ENCODE peak calls at places on chromosomes 1 and 21, in six cellular contexts. D, R, W, Y, O and C are unnamed samples.

GRCh38 chr1:208509072-208509471 is 264.9 kb upstream of the PLXNA2 start:
- DNase-seq in W (no peak), Y (no peak), R (no peak), D (no peak), O (no peak), C (no peak)

GRCh38 chr21:32990666-32991065 is 35.1 kb upstream of the OLIG2 start:
- DNase-seq in R (no peak), Y (no peak), D (no peak), W (no peak), O (no peak), C (no peak)

GRCh38 chr1:221637641-221638041 is 104.2 kb downstream of the DUSP10 start:
- DNase-seq in W (peak), Y (no peak), D (no peak), R (peak), O (no peak), C (peak)

GRCh38 chr1:217525773-217526490 is 105.0 kb downstream of the GPATCH2 start:
- DNase-seq in W (no peak), R (no peak), Y (no peak), O (no peak), D (no peak), C (peak)

GRCh38 chr21:39000496-39000895 is 182.8 kb downstream of the PSMG1 start:
- DNase-seq in Y (no peak), D (peak), W (peak), O (no peak), R (peak), C (no peak)

GRCh38 chr21:45032977-45033705 is 41.2 kb upstream of the ADARB1 start:
- DNase-seq in Y (no peak), R (no peak), W (no peak), O (peak), D (peak), C (no peak)

GRCh38 chr1:209422281-209422680 is 161.2 kb upstream of the CAMK1G start:
- DNase-seq in D (no peak), Y (no peak), W (no peak), R (no peak), O (no peak), C (no peak)

GRCh38 chr1:240189386-240189989 is 97.8 kb downstream of the FMN2 start:
- DNase-seq in W (peak), R (no peak), D (peak), Y (peak), O (no peak), C (peak)

GRCh38 chr1:92623187-92623778 is 136.6 kb upstream of the GFI1 start:
- DNase-seq in D (peak), R (no peak), Y (no peak), O (no peak), W (peak), C (peak)

GRCh38 chr21:36859744-36860501 is 106.5 kb downstream of the HLCS start:
- DNase-seq in O (peak), R (peak), D (peak), Y (peak), W (peak), C (peak)

GRCh38 chr1:229572286-229572685 is 13.8 kb upstream of the ABCB10 start:
- DNase-seq in W (no peak), D (peak), Y (no peak), O (no peak), R (no peak), C (no peak)

GRCh38 chr1:109906160-109906838 is 4.3 kb upstream of the CSF1 start:
- DNase-seq in W (no peak), R (no peak), D (peak), O (no peak), Y (no peak), C (no peak)

GRCh38 chr1:228036701-228037231 is 30.0 kb downstream of the WNT3A start:
- DNase-seq in Y (peak), R (no peak), O (no peak), W (no peak), D (no peak), C (no peak)

GRCh38 chr1:84301759-84302380 is 362 bp downstream of the SAMD13 start:
- DNase-seq in O (no peak), D (no peak), Y (no peak), R (no peak), W (peak), C (no peak)

GRCh38 chr1:231233735-231234417 is 7.1 kb upstream of the GNPAT start:
- DNase-seq in W (peak), R (no peak), D (no peak), Y (peak), O (peak), C (no peak)

GRCh38 chr1:106217765-106218164 is 838.7 kb upstream of the PRMT6 start:
- DNase-seq in R (no peak), W (no peak), D (no peak), Y (no peak), O (no peak), C (no peak)
- TF ChIP-seq CTCF in R (no peak), W (peak), D (no peak), Y (no peak), O (no peak), C (no peak)

DNA sequence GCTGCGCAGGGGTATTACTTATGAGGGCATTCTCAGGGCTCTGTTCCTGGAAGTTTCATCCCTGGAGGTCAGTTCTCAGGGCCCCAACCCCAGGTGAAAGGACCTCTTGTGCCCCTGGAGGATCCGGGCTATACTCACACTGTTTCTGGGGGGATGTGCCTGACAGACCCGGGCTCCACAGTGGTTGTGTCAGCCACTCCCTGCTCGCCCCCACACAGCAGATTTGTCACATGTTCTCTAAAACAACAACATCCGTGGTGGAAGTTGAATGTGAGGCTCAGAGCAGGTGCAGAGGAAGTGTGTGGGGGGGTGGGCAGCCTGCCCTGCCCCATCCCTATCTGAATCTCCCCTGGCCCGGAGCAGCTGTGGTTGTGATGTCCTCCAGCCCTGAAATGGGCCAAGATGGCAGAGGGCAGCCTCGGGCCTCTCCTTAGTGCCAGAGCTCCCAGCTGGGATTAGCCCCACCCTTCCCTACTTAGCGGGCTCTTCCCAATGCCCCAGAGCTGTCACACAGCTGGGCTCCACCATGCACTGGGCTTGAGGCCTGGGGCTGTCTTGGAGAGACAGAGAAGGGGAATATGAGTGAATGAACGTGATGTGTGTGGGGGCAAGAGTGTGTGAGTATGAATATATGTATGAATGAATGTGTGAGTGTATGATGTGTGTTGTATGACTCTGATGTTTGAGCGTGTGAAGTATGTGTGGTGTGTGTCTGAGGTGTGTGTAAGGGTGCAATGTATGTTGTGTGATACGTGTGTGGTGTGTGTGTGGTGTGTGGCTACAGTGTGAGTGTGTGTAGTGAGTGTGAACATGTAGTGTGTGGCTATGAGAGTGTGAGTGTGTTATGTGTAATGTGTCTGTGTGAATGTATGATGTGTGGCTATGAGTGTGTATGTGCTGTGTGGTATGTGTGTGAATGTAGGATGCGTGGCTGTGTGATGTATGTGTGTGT is 1.5 kb upstream of the FCMR start:
- DNase-seq in R (peak), O (no peak), Y (no peak), W (no peak), D (peak), C (no peak)
- H3K4me3 ChIP-seq in R (no peak), O (no peak), Y (no peak), W (no peak), D (no peak), C (no peak)

GRCh38 chr1:206878456-206878855 is 13.0 kb downstream of the IL20 start:
- DNase-seq in R (no peak), O (no peak), Y (no peak), W (no peak), D (peak), C (no peak)
- TF ChIP-seq CTCF in R (no peak), O (no peak), Y (no peak), W (no peak), D (peak), C (no peak)

GRCh38 chr1:156752843-156753486 is 1.5 kb upstream of the HDGF start:
- DNase-seq in D (peak), Y (no peak), R (no peak), O (no peak), W (peak), C (no peak)
- H3K4me3 ChIP-seq in D (peak), Y (peak), R (peak), O (no peak), W (no peak), C (peak)

DNA sequence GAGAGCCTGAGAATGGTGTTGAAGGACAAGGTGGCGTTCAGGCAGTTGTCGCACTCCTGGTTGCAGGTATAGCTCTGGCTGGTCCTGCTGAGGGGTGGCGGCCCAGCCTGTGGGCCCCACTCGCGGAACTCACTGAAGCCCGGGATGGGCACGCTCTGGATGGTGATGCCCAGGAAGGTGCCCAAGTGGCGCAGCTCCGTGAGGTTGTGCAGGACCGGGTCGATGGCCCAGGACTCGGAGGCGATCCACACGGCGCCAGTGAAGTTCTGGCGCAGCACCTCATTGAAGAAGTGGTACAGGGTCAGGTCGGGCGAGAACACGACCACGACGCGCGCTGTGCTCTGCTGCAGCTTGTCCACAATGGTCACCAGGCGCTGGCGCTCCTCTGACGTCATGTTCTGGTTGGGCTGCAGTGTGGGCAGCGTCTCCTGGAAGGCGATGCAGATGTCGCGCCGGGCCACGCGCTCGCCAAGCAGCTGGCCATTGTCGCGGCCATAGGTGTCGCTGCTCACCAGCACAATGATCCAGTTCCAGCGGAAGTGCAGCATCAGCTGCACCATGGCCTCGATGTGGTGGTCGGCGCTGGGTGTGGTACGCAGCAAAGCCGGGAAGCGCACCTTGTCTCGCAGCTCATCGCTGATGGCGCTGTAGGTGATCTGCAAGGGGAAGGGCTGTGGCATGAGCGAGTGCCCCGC is 5.0 kb downstream of the TAS1R2 start:
- DNase-seq in D (no peak), O (no peak), R (no peak), Y (no peak), W (no peak), C (no peak)
- TF ChIP-seq CTCF in D (no peak), O (no peak), R (no peak), Y (no peak), W (no peak), C (no peak)

DNA sequence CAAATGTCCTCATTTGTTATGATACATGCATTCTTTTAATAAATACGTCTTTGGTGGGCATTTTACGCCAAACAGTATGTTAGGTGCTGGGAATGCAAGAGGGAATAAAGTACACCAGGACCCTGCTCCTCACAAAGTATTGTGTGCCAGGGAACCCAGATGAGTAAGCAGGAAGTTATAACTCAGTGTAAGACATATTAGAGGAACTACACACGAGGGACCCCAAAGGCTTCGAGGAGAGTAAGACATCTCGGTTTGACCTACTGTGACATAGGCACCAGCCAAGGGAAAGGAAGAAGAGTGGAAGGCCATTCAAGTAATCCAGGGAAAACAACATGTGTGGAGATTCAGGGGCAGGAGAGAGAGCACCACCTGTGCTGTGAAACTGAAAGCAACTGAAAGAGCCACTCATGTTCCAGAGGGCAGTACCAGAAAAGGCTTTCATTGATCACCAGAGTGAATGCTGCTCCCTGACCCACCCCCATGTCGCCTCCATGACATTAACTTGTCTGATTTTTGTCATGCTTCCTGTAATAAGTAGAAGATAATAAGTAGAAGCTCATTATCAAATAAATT is 542.5 kb upstream of the PKN2 start:
- DNase-seq in R (no peak), Y (no peak), W (no peak), D (peak), O (no peak), C (no peak)
- H3K4me3 ChIP-seq in R (no peak), Y (no peak), W (no peak), D (no peak), O (no peak), C (no peak)